ENCODE peak calls at places on chromosomes 11 and 22, in ten cellular contexts. Q, N, H, P, J, I, K, U, Z and L are unnamed samples.

GRCh38 chr11:13110929-13111812 is 102.1 kb downstream of the RASSF10 start:
- DNase-seq in N (no peak), I (no peak), Q (no peak), J (peak; percentile 70), H (no peak), U (no peak), K (peak; percentile 78), P (peak; percentile 26), Z (peak; percentile 34), L (no peak)

GRCh38 chr11:71491531-71492329 is 35.3 kb upstream of the KRTAP5-7 start:
- DNase-seq in P (no peak), J (no peak), K (no peak), Q (no peak), Z (no peak), N (no peak), I (no peak), H (no peak), U (no peak), L (no peak)

GRCh38 chr11:2779981-2780849 is 80.4 kb upstream of the KCNQ1OT1 start:
- DNase-seq in U (peak; percentile 31), J (no peak), K (peak; percentile 16), I (no peak), Q (no peak), H (no peak), P (no peak), Z (no peak), N (no peak), L (no peak)

GRCh38 chr11:70568504-70569172 is 170.3 kb downstream of the CTTN start:
- DNase-seq in H (no peak), Q (no peak), Z (peak; percentile 88), J (no peak), N (peak; percentile 92), U (no peak), P (no peak), I (no peak), K (peak; percentile 73), L (no peak)

GRCh38 chr11:42770444-42771065 is 541.2 kb upstream of the API5 start:
- DNase-seq in U (no peak), H (no peak), Q (no peak), P (peak; percentile 5), Z (no peak), N (no peak), I (peak; percentile 29), J (peak; percentile 49), K (peak; percentile 23), L (peak; percentile 6)

GRCh38 chr11:88304352-88304751 is 33.2 kb downstream of the CTSC start:
- DNase-seq in K (no peak), J (no peak), U (no peak), P (no peak), N (no peak), H (no peak), I (no peak), Z (no peak), Q (no peak), L (no peak)

GRCh38 chr11:68724293-68724692 is 27.0 kb downstream of the TESMIN start:
- DNase-seq in J (no peak), Z (no peak), Q (no peak), H (peak; percentile 57), I (no peak), U (no peak), P (no peak), N (no peak), K (no peak), L (no peak)

GRCh38 chr11:35844579-35844978 is 99.3 kb upstream of the LDLRAD3 start:
- DNase-seq in J (no peak), Z (no peak), U (no peak), K (no peak), N (no peak), P (no peak), H (no peak), Q (no peak), I (no peak), L (no peak)

GRCh38 chr22:49491221-49491635 is 336.4 kb downstream of the BRD1 start:
- DNase-seq in J (no peak), N (no peak), Q (no peak), I (no peak), U (no peak), Z (no peak), P (no peak), H (no peak), K (no peak), L (no peak)

GRCh38 chr11:99937330-99937729 is 749.8 kb upstream of the ARHGAP42 start:
- DNase-seq in Z (no peak), U (no peak), K (no peak), Q (no peak), J (no peak), I (no peak), P (peak; percentile 82), N (no peak), H (no peak), L (no peak)

GRCh38 chr11:110759972-110760381 is 47.7 kb upstream of the ARHGAP20 start:
- DNase-seq in N (peak; percentile 15), U (no peak), J (no peak), I (no peak), P (no peak), H (peak; percentile 26), Z (no peak), K (peak; percentile 90), Q (no peak), L (no peak)